ENCODE peak calls at places on chromosomes 7 and 10, in eight cellular contexts. One of them, this sample, is unnamed.

GRCh38 chr10:131859341-131860020 is 41.3 kb upstream of the PPP2R2D start:
- DNase-seq in IMR-90: no peak
- DNase-seq in kidney: peak; percentile 14
- DNase-seq in prostate gland: no peak
- DNase-seq in A549: no peak
- DNase-seq in CD8-positive, alpha-beta T cell: no peak
- DNase-seq in neural progenitor cell: no peak
- DNase-seq in gastrocnemius medialis: no peak
- DNase-seq in this sample: no peak

GRCh38 chr10:3010819-3011422 is 56.4 kb upstream of the PFKP start:
- DNase-seq in IMR-90: peak; percentile 16
- DNase-seq in kidney: no peak
- DNase-seq in prostate gland: no peak
- DNase-seq in A549: no peak
- DNase-seq in CD8-positive, alpha-beta T cell: no peak
- DNase-seq in neural progenitor cell: no peak
- DNase-seq in gastrocnemius medialis: no peak
- DNase-seq in this sample: no peak

GRCh38 chr7:47763063-47763974 is 181.4 kb upstream of the TNS3 start:
- DNase-seq in IMR-90: peak; percentile 96
- DNase-seq in kidney: no peak
- DNase-seq in prostate gland: no peak
- DNase-seq in A549: peak; percentile 99
- DNase-seq in CD8-positive, alpha-beta T cell: no peak
- DNase-seq in neural progenitor cell: peak; percentile 62
- DNase-seq in gastrocnemius medialis: no peak
- DNase-seq in this sample: no peak

GRCh38 chr10:110676016-110676415 is 31.9 kb downstream of the RBM20 start:
- DNase-seq in IMR-90: no peak
- DNase-seq in kidney: no peak
- DNase-seq in prostate gland: no peak
- DNase-seq in A549: no peak
- DNase-seq in CD8-positive, alpha-beta T cell: no peak
- DNase-seq in neural progenitor cell: no peak
- DNase-seq in gastrocnemius medialis: no peak
- DNase-seq in this sample: no peak

GRCh38 chr10:51145388-51145787 is 71.1 kb downstream of the PRKG1 start:
- DNase-seq in IMR-90: no peak
- DNase-seq in kidney: no peak
- DNase-seq in prostate gland: no peak
- DNase-seq in A549: no peak
- DNase-seq in CD8-positive, alpha-beta T cell: no peak
- DNase-seq in neural progenitor cell: no peak
- DNase-seq in gastrocnemius medialis: no peak
- DNase-seq in this sample: no peak

GRCh38 chr7:79786187-79786586 is 332.7 kb upstream of the MAGI2 start:
- DNase-seq in IMR-90: peak; percentile 7
- DNase-seq in kidney: no peak
- DNase-seq in prostate gland: no peak
- DNase-seq in A549: no peak
- DNase-seq in CD8-positive, alpha-beta T cell: no peak
- DNase-seq in neural progenitor cell: no peak
- DNase-seq in gastrocnemius medialis: no peak
- DNase-seq in this sample: no peak

GRCh38 chr10:68550747-68551411 is 9.3 kb upstream of the TET1 start:
- DNase-seq in IMR-90: peak; percentile 82
- DNase-seq in kidney: no peak
- DNase-seq in prostate gland: peak; percentile 38
- DNase-seq in A549: peak; percentile 86
- DNase-seq in CD8-positive, alpha-beta T cell: peak; percentile 26
- DNase-seq in neural progenitor cell: peak; percentile 87
- DNase-seq in gastrocnemius medialis: no peak
- DNase-seq in this sample: peak; percentile 69

GRCh38 chr7:137667633-137668387 is 179.0 kb downstream of the DGKI start:
- DNase-seq in IMR-90: peak; percentile 88
- DNase-seq in kidney: no peak
- DNase-seq in prostate gland: no peak
- DNase-seq in A549: peak; percentile 30
- DNase-seq in CD8-positive, alpha-beta T cell: no peak
- DNase-seq in neural progenitor cell: no peak
- DNase-seq in gastrocnemius medialis: no peak
- DNase-seq in this sample: no peak

GRCh38 chr7:4715385-4715770 is 33.3 kb downstream of the FOXK1 start:
- DNase-seq in IMR-90: peak; percentile 88
- DNase-seq in kidney: no peak
- DNase-seq in prostate gland: peak; percentile 82
- DNase-seq in A549: peak; percentile 39
- DNase-seq in CD8-positive, alpha-beta T cell: no peak
- DNase-seq in neural progenitor cell: no peak
- DNase-seq in gastrocnemius medialis: peak; percentile 84
- DNase-seq in this sample: peak; percentile 87

GRCh38 chr10:123742751-123743440 is 76.7 kb downstream of the GPR26 start:
- DNase-seq in IMR-90: no peak
- DNase-seq in kidney: no peak
- DNase-seq in prostate gland: no peak
- DNase-seq in A549: no peak
- DNase-seq in CD8-positive, alpha-beta T cell: no peak
- DNase-seq in neural progenitor cell: no peak
- DNase-seq in gastrocnemius medialis: no peak
- DNase-seq in this sample: no peak

GRCh38 chr7:91264924-91265681 is 870 bp downstream of the FZD1 start:
- DNase-seq in IMR-90: peak; percentile 74
- DNase-seq in kidney: peak; percentile 84
- DNase-seq in prostate gland: peak; percentile 39
- DNase-seq in A549: peak; percentile 65
- DNase-seq in CD8-positive, alpha-beta T cell: no peak
- DNase-seq in neural progenitor cell: peak; percentile 62
- DNase-seq in gastrocnemius medialis: peak; percentile 7
- DNase-seq in this sample: no peak

GRCh38 chr10:112490543-112490942 is 43.5 kb downstream of the VTI1A start:
- DNase-seq in IMR-90: peak; percentile 2
- DNase-seq in kidney: no peak
- DNase-seq in prostate gland: no peak
- DNase-seq in A549: no peak
- DNase-seq in CD8-positive, alpha-beta T cell: no peak
- DNase-seq in neural progenitor cell: no peak
- DNase-seq in gastrocnemius medialis: no peak
- DNase-seq in this sample: no peak

DNA sequence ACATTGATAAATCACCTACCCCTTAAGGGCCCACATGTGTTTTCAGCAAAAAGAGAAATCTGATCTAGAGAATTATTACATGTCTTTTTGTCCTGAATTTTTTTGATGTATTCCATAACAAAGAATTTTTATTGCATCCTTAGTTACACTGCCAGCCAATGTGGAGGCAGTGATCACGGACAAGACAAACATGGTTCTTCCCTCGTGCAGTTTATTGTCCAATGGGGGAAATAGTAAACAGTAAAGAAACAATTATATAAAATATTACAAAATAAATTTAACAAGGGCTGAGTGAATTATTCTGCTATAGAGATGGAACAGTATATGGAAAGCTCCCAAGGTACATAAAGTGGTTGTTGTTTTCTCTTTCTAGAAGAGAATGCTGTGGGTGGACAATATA is 2.0 kb downstream of the STEAP2 start:
- DNase-seq in IMR-90: no peak
- DNase-seq in kidney: no peak
- DNase-seq in prostate gland: peak; percentile 44
- DNase-seq in A549: no peak
- DNase-seq in CD8-positive, alpha-beta T cell: no peak
- DNase-seq in neural progenitor cell: no peak
- DNase-seq in gastrocnemius medialis: no peak
- DNase-seq in this sample: no peak
- H3K4me3 ChIP-seq in IMR-90: no peak overlapping the region
- H3K4me3 ChIP-seq in kidney: no peak overlapping the region
- H3K4me3 ChIP-seq in prostate gland: peak overlapping the region; percentile 87
- H3K4me3 ChIP-seq in A549: no peak overlapping the region
- H3K4me3 ChIP-seq in CD8-positive, alpha-beta T cell: no peak overlapping the region
- H3K4me3 ChIP-seq in neural progenitor cell: no peak overlapping the region
- H3K4me3 ChIP-seq in gastrocnemius medialis: no peak overlapping the region
- H3K4me3 ChIP-seq in this sample: no peak overlapping the region

DNA sequence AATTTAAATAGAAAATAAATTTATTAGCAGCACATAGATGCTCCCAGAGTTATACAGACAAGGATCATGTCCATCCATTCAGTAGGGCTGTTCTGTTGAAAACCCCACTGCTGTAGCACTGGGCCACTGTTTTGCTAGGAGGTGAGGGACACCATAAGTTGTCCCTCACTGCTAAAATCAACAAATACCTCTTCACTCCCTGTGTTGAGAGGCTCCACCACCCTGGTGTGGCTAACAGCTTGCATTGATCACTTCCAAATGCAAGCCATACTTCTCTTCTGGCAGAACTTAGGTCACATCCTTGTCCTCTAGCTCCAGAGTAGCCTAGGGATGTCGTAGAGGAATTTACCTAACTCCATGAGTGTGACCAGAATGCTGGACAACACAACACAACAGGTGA is 55.4 kb downstream of the MDFIC start:
- DNase-seq in IMR-90: no peak
- DNase-seq in kidney: no peak
- DNase-seq in prostate gland: no peak
- DNase-seq in A549: no peak
- DNase-seq in CD8-positive, alpha-beta T cell: no peak
- DNase-seq in neural progenitor cell: peak; percentile 7
- DNase-seq in gastrocnemius medialis: no peak
- DNase-seq in this sample: no peak
- H3K4me1 ChIP-seq in IMR-90: peaks cover 10% of the 10 kb centered on the region
- H3K4me1 ChIP-seq in kidney: no peaks in the 10 kb centered on the region
- H3K4me1 ChIP-seq in prostate gland: no peaks in the 10 kb centered on the region
- H3K4me1 ChIP-seq in A549: peaks cover 20% of the 10 kb centered on the region
- H3K4me1 ChIP-seq in CD8-positive, alpha-beta T cell: peaks cover 17% of the 10 kb centered on the region
- H3K4me1 ChIP-seq in neural progenitor cell: no peaks in the 10 kb centered on the region
- H3K4me1 ChIP-seq in gastrocnemius medialis: peaks cover 34% of the 10 kb centered on the region
- H3K4me1 ChIP-seq in this sample: peaks cover 3% of the 10 kb centered on the region

GRCh38 chr7:25895792-25896171 is 256.2 kb upstream of the NFE2L3 start:
- DNase-seq in IMR-90: no peak
- DNase-seq in kidney: no peak
- DNase-seq in prostate gland: no peak
- DNase-seq in A549: no peak
- DNase-seq in CD8-positive, alpha-beta T cell: no peak
- DNase-seq in neural progenitor cell: peak; percentile 25
- DNase-seq in gastrocnemius medialis: no peak
- DNase-seq in this sample: no peak

GRCh38 chr7:25894002-25894901 is 257.7 kb upstream of the NFE2L3 start:
- DNase-seq in IMR-90: no peak
- DNase-seq in kidney: no peak
- DNase-seq in prostate gland: no peak
- DNase-seq in A549: peak; percentile 43
- DNase-seq in CD8-positive, alpha-beta T cell: peak; percentile 23
- DNase-seq in neural progenitor cell: peak; percentile 58
- DNase-seq in gastrocnemius medialis: peak; percentile 5
- DNase-seq in this sample: no peak

GRCh38 chr7:25891591-25891990 is 260.4 kb upstream of the NFE2L3 start:
- DNase-seq in IMR-90: no peak
- DNase-seq in kidney: no peak
- DNase-seq in prostate gland: no peak
- DNase-seq in A549: no peak
- DNase-seq in CD8-positive, alpha-beta T cell: no peak
- DNase-seq in neural progenitor cell: no peak
- DNase-seq in gastrocnemius medialis: no peak
- DNase-seq in this sample: no peak

GRCh38 chr7:25894902-25895791 is 256.9 kb upstream of the NFE2L3 start:
- DNase-seq in IMR-90: peak; percentile 2
- DNase-seq in kidney: peak; percentile 86
- DNase-seq in prostate gland: peak; percentile 35
- DNase-seq in A549: peak; percentile 42
- DNase-seq in CD8-positive, alpha-beta T cell: peak; percentile 63
- DNase-seq in neural progenitor cell: peak; percentile 78
- DNase-seq in gastrocnemius medialis: peak; percentile 21
- DNase-seq in this sample: peak; percentile 84

GRCh38 chr7:25893436-25893835 is 258.6 kb upstream of the NFE2L3 start:
- DNase-seq in IMR-90: no peak
- DNase-seq in kidney: no peak
- DNase-seq in prostate gland: no peak
- DNase-seq in A549: no peak
- DNase-seq in CD8-positive, alpha-beta T cell: no peak
- DNase-seq in neural progenitor cell: no peak
- DNase-seq in gastrocnemius medialis: no peak
- DNase-seq in this sample: no peak
- H3K4me3 ChIP-seq in IMR-90: no peak overlapping the region
- H3K4me3 ChIP-seq in kidney: peak overlapping the region; percentile 95
- H3K4me3 ChIP-seq in prostate gland: no peak overlapping the region
- H3K4me3 ChIP-seq in A549: peak overlapping the region; percentile 45
- H3K4me3 ChIP-seq in CD8-positive, alpha-beta T cell: peak overlapping the region; percentile 73
- H3K4me3 ChIP-seq in neural progenitor cell: no peak overlapping the region
- H3K4me3 ChIP-seq in gastrocnemius medialis: peak overlapping the region; percentile 76
- H3K4me3 ChIP-seq in this sample: peak overlapping the region; percentile 53

GRCh38 chr10:26485150-26485941 is 47.2 kb downstream of the APBB1IP start:
- DNase-seq in IMR-90: no peak
- DNase-seq in kidney: no peak
- DNase-seq in prostate gland: no peak
- DNase-seq in A549: peak; percentile 27
- DNase-seq in CD8-positive, alpha-beta T cell: no peak
- DNase-seq in neural progenitor cell: no peak
- DNase-seq in gastrocnemius medialis: no peak
- DNase-seq in this sample: no peak
- H3K4me1 ChIP-seq in IMR-90: no peaks in the 10 kb centered on the region
- H3K4me1 ChIP-seq in kidney: peaks cover 5% of the 10 kb centered on the region
- H3K4me1 ChIP-seq in prostate gland: no peaks in the 10 kb centered on the region
- H3K4me1 ChIP-seq in A549: peaks cover 69% of the 10 kb centered on the region
- H3K4me1 ChIP-seq in CD8-positive, alpha-beta T cell: peaks cover 80% of the 10 kb centered on the region
- H3K4me1 ChIP-seq in neural progenitor cell: no peaks in the 10 kb centered on the region
- H3K4me1 ChIP-seq in gastrocnemius medialis: no peaks in the 10 kb centered on the region
- H3K4me1 ChIP-seq in this sample: no peaks in the 10 kb centered on the region